ENCODE peak calls at places on chromosomes 13 and 19, in eight cellular contexts. B is CD8-positive, alpha-beta T cell; R is sigmoid colon; Z is fibroblast of lung; J is OCI-LY7; F is left ventricle myocardium inferior; D is AG04450; C is tibial nerve. G is an unnamed sample.

GRCh38 chr19:46787331-46788100 is 878 bp downstream of the SLC1A5 start:
- DNase-seq in B (peak), R (peak), Z (peak), J (peak), F (peak), D (no peak), C (peak), G (peak)

GRCh38 chr19:33214621-33215020 is 11.0 kb downstream of the SLC7A10 start:
- DNase-seq in B (no peak), R (no peak), Z (peak), J (no peak), F (no peak), D (no peak), C (no peak), G (no peak)

GRCh38 chr13:100473493-100474044 is 115.0 kb downstream of the GGACT start:
- DNase-seq in B (no peak), R (no peak), Z (no peak), J (no peak), F (no peak), D (no peak), C (no peak), G (no peak)

GRCh38 chr19:4586691-4587090 is 27.2 kb upstream of the SEMA6B start:
- DNase-seq in B (no peak), R (no peak), Z (no peak), J (no peak), F (no peak), D (no peak), C (no peak), G (no peak)

GRCh38 chr13:97434417-97435296 is 688 bp downstream of the RAP2A start:
- DNase-seq in B (peak), R (peak), Z (peak), J (peak), F (peak), D (no peak), C (peak), G (peak)

GRCh38 chr19:11064831-11065303 is 24.4 kb upstream of the LDLR start:
- DNase-seq in B (no peak), R (no peak), Z (peak), J (no peak), F (no peak), D (no peak), C (no peak), G (peak)

GRCh38 chr13:110617326-110618072 is 2.2 kb downstream of the NAXD start:
- DNase-seq in B (no peak), R (peak), Z (peak), J (peak), F (no peak), D (peak), C (no peak), G (peak)

GRCh38 chr13:110957181-110957884 is 42.5 kb upstream of the ANKRD10 start:
- DNase-seq in B (no peak), R (no peak), Z (no peak), J (no peak), F (no peak), D (no peak), C (no peak), G (no peak)

GRCh38 chr19:3387645-3388589 is 21.5 kb downstream of the NFIC start:
- DNase-seq in B (no peak), R (peak), Z (peak), J (no peak), F (peak), D (no peak), C (peak), G (peak)

GRCh38 chr13:45833663-45834062 is 17.9 kb downstream of the SIAH3 start:
- DNase-seq in B (no peak), R (no peak), Z (peak), J (no peak), F (peak), D (no peak), C (no peak), G (peak)

GRCh38 chr13:93805736-93806135 is 579.1 kb downstream of the GPC6 start:
- DNase-seq in B (no peak), R (no peak), Z (no peak), J (no peak), F (no peak), D (no peak), C (no peak), G (no peak)

GRCh38 chr19:35913589-35913988 is 5.5 kb upstream of the TYROBP start:
- DNase-seq in B (no peak), R (no peak), Z (peak), J (peak), F (no peak), D (no peak), C (no peak), G (no peak)

GRCh38 chr19:33365676-33366075 is 7.8 kb upstream of the CEBPG start:
- DNase-seq in B (no peak), R (no peak), Z (no peak), J (no peak), F (no peak), D (no peak), C (no peak), G (no peak)

GRCh38 chr13:31538067-31539042 is 201.0 kb upstream of the RXFP2 start:
- DNase-seq in B (no peak), R (no peak), Z (peak), J (no peak), F (no peak), D (no peak), C (no peak), G (no peak)

GRCh38 chr13:43126420-43126819 is 103.0 kb downstream of the DNAJC15 start:
- DNase-seq in B (no peak), R (no peak), Z (no peak), J (no peak), F (no peak), D (no peak), C (no peak), G (no peak)

GRCh38 chr13:43127103-43127817 is 103.9 kb downstream of the DNAJC15 start:
- DNase-seq in B (no peak), R (no peak), Z (no peak), J (peak), F (no peak), D (no peak), C (no peak), G (no peak)

GRCh38 chr13:43128504-43128929 is 105.1 kb downstream of the DNAJC15 start:
- DNase-seq in B (no peak), R (peak), Z (no peak), J (peak), F (no peak), D (no peak), C (no peak), G (no peak)

GRCh38 chr13:43129021-43129420 is 105.6 kb downstream of the DNAJC15 start:
- DNase-seq in B (no peak), R (no peak), Z (no peak), J (no peak), F (no peak), D (no peak), C (no peak), G (no peak)

DNA sequence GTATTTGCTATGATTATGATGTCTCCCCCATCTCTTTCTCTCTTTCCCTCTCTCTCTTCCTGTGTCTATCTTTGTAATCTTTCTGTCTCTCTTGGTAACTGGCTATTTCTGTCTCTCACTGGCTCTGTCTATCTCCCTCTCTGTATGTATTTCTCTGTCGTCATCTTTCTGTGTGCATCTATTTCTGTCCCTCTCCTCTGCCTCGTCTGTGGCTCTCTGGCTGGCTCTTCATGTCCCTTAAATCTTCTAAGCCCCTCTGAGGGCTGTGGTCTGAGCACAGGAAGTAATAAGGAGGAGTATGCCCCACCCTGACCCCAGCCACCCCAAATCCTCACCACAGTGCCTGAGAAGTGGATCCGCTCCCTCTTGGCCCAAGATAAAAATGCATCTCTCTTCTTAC is 104.4 kb downstream of the DNAJC15 start:
- DNase-seq in B (no peak), R (no peak), Z (no peak), J (peak), F (no peak), D (no peak), C (no peak), G (no peak)
- H3K27ac ChIP-seq in B (no peak), R (peak), Z (no peak), J (peak), F (peak), D (no peak), C (no peak), G (no peak)

GRCh38 chr19:38695832-38696732 is 48.2 kb downstream of the CAPN12 start:
- DNase-seq in B (no peak), R (no peak), Z (no peak), J (no peak), F (no peak), D (no peak), C (no peak), G (no peak)

GRCh38 chr19:38698225-38699026 is 45.8 kb downstream of the CAPN12 start:
- DNase-seq in B (no peak), R (no peak), Z (no peak), J (no peak), F (no peak), D (no peak), C (no peak), G (no peak)

GRCh38 chr19:38696733-38697055 is 47.6 kb downstream of the CAPN12 start:
- DNase-seq in B (no peak), R (no peak), Z (no peak), J (no peak), F (no peak), D (no peak), C (no peak), G (no peak)

GRCh38 chr19:38697641-38698071 is 46.6 kb downstream of the CAPN12 start:
- DNase-seq in B (no peak), R (no peak), Z (no peak), J (no peak), F (no peak), D (no peak), C (no peak), G (no peak)

GRCh38 chr19:38697197-38697596 is 47.1 kb downstream of the CAPN12 start:
- DNase-seq in B (no peak), R (no peak), Z (no peak), J (no peak), F (no peak), D (no peak), C (no peak), G (no peak)
- H3K27ac ChIP-seq in B (no peak), R (peak), Z (no peak), J (no peak), F (peak), D (no peak), C (peak), G (peak)

GRCh38 chr13:41543664-41544300 is 86.4 kb downstream of the RGCC start:
- DNase-seq in B (no peak), R (no peak), Z (peak), J (no peak), F (no peak), D (no peak), C (no peak), G (no peak)

GRCh38 chr13:41546372-41547252 is 89.3 kb downstream of the RGCC start:
- DNase-seq in B (no peak), R (no peak), Z (peak), J (no peak), F (no peak), D (peak), C (no peak), G (no peak)

GRCh38 chr13:41541142-41541938 is 84.0 kb downstream of the RGCC start:
- DNase-seq in B (no peak), R (no peak), Z (no peak), J (no peak), F (no peak), D (no peak), C (no peak), G (no peak)

GRCh38 chr13:41544824-41545707 is 87.7 kb downstream of the RGCC start:
- DNase-seq in B (no peak), R (no peak), Z (peak), J (no peak), F (no peak), D (no peak), C (no peak), G (no peak)

GRCh38 chr13:41542281-41542680 is 84.9 kb downstream of the RGCC start:
- DNase-seq in B (no peak), R (no peak), Z (no peak), J (no peak), F (no peak), D (no peak), C (no peak), G (no peak)
- H3K27ac ChIP-seq in B (no peak), R (no peak), Z (no peak), J (no peak), F (no peak), D (no peak), C (no peak), G (no peak)

GRCh38 chr13:30112602-30113435 is 194.5 kb downstream of the KATNAL1 start:
- DNase-seq in B (peak), R (peak), Z (peak), J (peak), F (peak), D (peak), C (peak), G (peak)
- H3K27ac ChIP-seq in B (no peak), R (peak), Z (no peak), J (no peak), F (peak), D (no peak), C (no peak), G (peak)

GRCh38 chr13:67964091-67964490 is 734.0 kb upstream of the PCDH9 start:
- DNase-seq in B (no peak), R (no peak), Z (no peak), J (no peak), F (no peak), D (no peak), C (no peak), G (no peak)

GRCh38 chr13:67971291-67971690 is 741.2 kb upstream of the PCDH9 start:
- DNase-seq in B (no peak), R (no peak), Z (peak), J (no peak), F (no peak), D (no peak), C (no peak), G (no peak)

GRCh38 chr13:67967031-67967430 is 736.9 kb upstream of the PCDH9 start:
- DNase-seq in B (no peak), R (no peak), Z (peak), J (no peak), F (no peak), D (no peak), C (no peak), G (no peak)

GRCh38 chr13:67966065-67966464 is 735.9 kb upstream of the PCDH9 start:
- DNase-seq in B (no peak), R (no peak), Z (peak), J (no peak), F (no peak), D (no peak), C (no peak), G (no peak)
- H3K27ac ChIP-seq in B (no peak), R (no peak), Z (no peak), J (no peak), F (no peak), D (no peak), C (no peak), G (no peak)

DNA sequence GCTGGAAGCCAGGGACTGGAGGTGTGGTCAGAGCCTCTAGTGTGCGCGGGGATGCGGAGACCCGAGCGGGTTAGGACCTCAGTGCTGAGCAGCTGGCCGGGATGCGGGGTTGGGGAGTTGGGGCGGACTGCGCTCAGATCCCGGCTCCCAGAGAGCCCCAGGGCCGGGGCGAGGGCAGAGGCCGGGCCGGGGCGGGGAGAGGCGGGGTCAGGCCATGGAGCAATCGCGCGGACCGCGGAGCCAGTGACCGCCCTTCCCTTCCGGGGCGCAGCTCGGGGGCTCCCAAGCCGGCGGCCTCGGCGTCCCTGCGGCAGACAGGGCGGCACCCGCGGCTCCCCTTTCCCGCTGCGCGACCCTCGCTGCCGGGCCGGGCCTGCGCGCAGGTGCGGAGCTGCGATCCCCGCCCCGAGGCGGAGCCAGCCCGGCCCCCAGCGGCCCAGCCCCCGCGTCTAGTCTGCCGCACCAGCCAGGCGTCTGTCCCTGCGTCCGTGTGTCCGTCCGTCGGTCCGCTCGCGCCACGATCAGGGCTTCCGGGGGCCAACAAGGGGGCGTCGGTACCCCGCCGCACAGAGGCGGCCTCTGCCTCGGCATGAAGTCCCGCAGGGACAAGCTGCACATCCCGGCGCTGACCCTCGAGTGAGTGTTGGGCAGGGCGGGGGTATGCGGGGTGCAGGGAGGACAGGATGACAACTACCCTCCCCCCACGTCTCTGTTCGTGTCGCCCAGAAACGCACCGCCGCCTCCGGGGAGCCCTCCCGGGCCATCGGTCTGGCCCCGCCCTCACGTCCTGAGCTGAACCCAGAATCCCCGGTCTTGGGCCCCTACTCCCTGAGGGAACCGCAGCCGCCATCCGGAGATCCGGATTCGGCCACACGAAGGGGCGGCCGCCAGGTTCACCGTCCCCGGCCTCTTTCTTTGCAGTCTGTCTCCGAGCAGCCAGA is 12.4 kb downstream of the MAST3 start:
- DNase-seq in B (peak), R (peak), Z (no peak), J (no peak), F (peak), D (no peak), C (no peak), G (no peak)
- H3K27ac ChIP-seq in B (peak), R (peak), Z (no peak), J (no peak), F (peak), D (no peak), C (peak), G (no peak)

DNA sequence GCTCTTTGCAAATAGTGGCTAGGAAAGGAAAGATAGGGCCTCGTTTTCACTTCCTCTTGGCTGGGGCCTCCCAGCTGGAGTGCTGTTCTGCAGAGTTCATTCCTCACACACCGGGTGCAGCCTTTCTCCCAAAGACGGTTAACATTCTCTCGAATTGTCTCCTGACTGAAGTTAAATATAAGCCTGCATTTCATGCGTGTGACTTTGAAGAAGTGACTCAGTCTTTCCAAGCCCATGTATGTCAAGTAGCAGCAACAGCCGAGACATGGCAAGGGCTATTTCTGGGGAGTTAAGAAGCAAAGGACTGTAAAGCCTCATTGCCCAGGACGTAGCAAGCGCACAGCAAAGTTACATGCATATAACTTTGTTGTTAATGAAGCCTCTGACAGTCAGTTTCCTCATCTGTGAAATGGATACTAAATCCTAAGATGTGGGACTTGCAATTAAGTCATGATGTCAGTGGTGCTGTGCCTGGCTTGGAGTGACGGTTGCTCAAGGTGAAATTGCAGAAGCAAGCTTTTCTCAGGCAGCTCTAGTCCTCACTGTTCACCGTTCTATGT is 502.4 kb downstream of the MYO16 start:
- DNase-seq in B (no peak), R (no peak), Z (peak), J (peak), F (no peak), D (no peak), C (no peak), G (no peak)
- H3K27ac ChIP-seq in B (no peak), R (no peak), Z (no peak), J (peak), F (no peak), D (peak), C (no peak), G (no peak)

G was measured in gastrocnemius medialis.